ENCODE peak calls at places on chromosomes 1 and 21, in six cellular contexts. U is heart left ventricle, Z is stomach, N is IMR-90, W is spleen, L is transverse colon. S is an unnamed sample.

GRCh38 chr1:94746635-94747525 is 73.3 kb upstream of the SLC44A3 start:
- DNase-seq in U (no peak), Z (no peak), N (no peak), W (no peak), L (no peak), S (no peak)

GRCh38 chr1:208183977-208184901 is 59.9 kb downstream of the PLXNA2 start:
- DNase-seq in U (no peak), Z (peak; percentile 36), N (peak; percentile 40), W (no peak), L (peak; percentile 78), S (no peak)

GRCh38 chr21:25809013-25809412 is 74.2 kb downstream of the GABPA start:
- DNase-seq in U (no peak), Z (no peak), N (peak; percentile 19), W (no peak), L (no peak), S (no peak)

GRCh38 chr1:65059930-65060538 is 88.0 kb upstream of the AK4 start:
- DNase-seq in U (no peak), Z (no peak), N (peak; percentile 61), W (no peak), L (no peak), S (no peak)

GRCh38 chr1:18256318-18257235 is 149.0 kb downstream of the IGSF21 start:
- DNase-seq in U (no peak), Z (peak; percentile 47), N (no peak), W (no peak), L (peak; percentile 38), S (peak; percentile 47)

GRCh38 chr1:158049867-158050266 is 56.4 kb downstream of the KIRREL1 start:
- DNase-seq in U (no peak), Z (no peak), N (peak; percentile 65), W (peak; percentile 15), L (no peak), S (no peak)

GRCh38 chr1:7568901-7569524 is 202.1 kb upstream of the VAMP3 start:
- DNase-seq in U (no peak), Z (no peak), N (no peak), W (no peak), L (no peak), S (no peak)

GRCh38 chr1:22790232-22791008 is 79.8 kb downstream of the EPHB2 start:
- DNase-seq in U (no peak), Z (no peak), N (no peak), W (no peak), L (peak; percentile 76), S (no peak)

GRCh38 chr1:243973169-243973568 is 77.9 kb upstream of the ZBTB18 start:
- DNase-seq in U (no peak), Z (no peak), N (no peak), W (no peak), L (no peak), S (no peak)

DNA sequence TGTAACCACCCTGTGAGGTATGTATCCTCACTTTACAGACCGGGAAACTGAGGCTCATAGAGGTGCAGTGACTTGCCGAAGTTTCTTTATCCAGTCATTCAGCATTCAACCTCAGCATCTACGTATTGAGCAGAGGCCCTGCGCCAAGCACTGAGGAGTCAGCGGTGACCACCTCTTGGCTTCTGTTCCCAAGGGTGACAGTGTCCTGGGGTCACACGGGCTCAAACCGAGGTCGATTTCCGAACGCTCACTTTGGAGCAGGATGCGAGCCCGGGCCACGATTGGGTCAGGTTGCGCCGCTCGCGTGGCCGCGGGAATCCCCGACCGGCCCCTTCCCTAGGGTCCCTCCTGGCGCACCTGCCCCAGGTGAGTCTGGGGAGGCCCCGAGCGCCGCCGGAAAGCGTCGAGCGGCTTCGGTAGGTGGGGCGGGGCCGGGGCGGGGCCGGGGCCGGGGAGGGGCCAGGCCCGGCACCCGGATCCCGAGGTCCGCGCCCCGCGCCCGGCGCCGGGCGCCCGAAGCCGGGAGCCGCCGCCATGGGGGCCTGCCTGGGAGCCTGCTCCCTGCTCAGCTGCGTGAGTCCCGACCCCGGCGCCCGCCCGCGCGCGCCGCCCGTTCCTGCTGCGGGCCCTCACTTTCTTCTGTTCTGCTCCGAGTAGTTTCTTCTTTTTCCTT is at the start of gene SERINC2:
- DNase-seq in U (no peak), Z (peak; percentile 66), N (no peak), W (peak; percentile 76), L (peak; percentile 63), S (no peak)
- TF ChIP-seq POLR2A in U (no peak), Z (no peak), N (no peak), W (no peak), L (no peak), S (peak; percentile 72)

GRCh38 chr1:201496296-201496690 is 10.6 kb downstream of the CSRP1 start:
- DNase-seq in U (no peak), Z (no peak), N (no peak), W (no peak), L (no peak), S (no peak)

GRCh38 chr1:201499795-201500669 is 6.9 kb downstream of the CSRP1 start:
- DNase-seq in U (no peak), Z (no peak), N (no peak), W (no peak), L (no peak), S (no peak)

GRCh38 chr1:201499191-201499590 is 7.7 kb downstream of the CSRP1 start:
- DNase-seq in U (no peak), Z (no peak), N (no peak), W (no peak), L (no peak), S (no peak)

GRCh38 chr1:201498621-201499020 is 8.3 kb downstream of the CSRP1 start:
- DNase-seq in U (no peak), Z (no peak), N (no peak), W (no peak), L (no peak), S (no peak)

DNA sequence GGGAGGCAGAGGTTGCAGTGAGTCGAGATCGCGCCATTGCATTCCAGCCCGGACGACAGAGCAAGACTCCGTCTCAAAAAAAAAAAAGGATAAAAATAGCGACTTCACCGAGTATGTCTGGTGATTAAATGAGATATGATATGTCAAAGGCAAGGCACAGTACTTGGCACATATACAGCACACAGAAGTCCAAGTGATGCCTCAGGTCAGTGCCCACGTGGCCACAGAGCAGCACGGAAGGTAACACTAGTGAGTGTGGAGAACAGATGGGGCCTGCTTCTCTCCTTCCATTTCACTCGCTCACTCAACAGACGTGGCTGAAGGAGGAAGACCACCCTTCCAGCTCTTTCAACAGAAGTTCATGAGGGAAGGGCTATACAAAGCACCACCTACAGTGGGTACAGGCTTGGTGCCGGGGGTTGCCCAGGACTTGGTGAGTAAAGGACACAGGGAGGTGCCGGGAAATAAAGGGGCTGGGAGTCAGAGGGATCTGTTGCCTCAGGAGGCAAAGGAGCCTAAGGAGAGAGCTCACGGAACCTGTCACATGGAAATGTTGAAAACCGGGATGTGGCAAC is 8.9 kb downstream of the CSRP1 start:
- DNase-seq in U (no peak), Z (no peak), N (no peak), W (no peak), L (no peak), S (no peak)
- H3K4me1 ChIP-seq in U (peaks cover 48% of the 10 kb centered on the region), Z (peaks cover 75% of the 10 kb centered on the region), N (peaks cover 70% of the 10 kb centered on the region), W (peaks cover 81% of the 10 kb centered on the region), L (peaks cover 66% of the 10 kb centered on the region), S (peaks cover 70% of the 10 kb centered on the region)

GRCh38 chr21:29194342-29194741 is 63.9 kb downstream of the MAP3K7CL start:
- DNase-seq in U (no peak), Z (no peak), N (no peak), W (no peak), L (no peak), S (no peak)
- H3K4me3 ChIP-seq in U (peak overlapping the region; percentile 43), Z (no peak overlapping the region), N (no peak overlapping the region), W (no peak overlapping the region), L (no peak overlapping the region), S (no peak overlapping the region)

GRCh38 chr1:204288061-204288588 is 71.6 kb downstream of the PLEKHA6 start:
- DNase-seq in U (peak; percentile 80), Z (peak; percentile 86), N (no peak), W (no peak), L (peak; percentile 64), S (no peak)
- TF ChIP-seq POLR2A in U (no peak), Z (no peak), N (no peak), W (no peak), L (no peak), S (no peak)

DNA sequence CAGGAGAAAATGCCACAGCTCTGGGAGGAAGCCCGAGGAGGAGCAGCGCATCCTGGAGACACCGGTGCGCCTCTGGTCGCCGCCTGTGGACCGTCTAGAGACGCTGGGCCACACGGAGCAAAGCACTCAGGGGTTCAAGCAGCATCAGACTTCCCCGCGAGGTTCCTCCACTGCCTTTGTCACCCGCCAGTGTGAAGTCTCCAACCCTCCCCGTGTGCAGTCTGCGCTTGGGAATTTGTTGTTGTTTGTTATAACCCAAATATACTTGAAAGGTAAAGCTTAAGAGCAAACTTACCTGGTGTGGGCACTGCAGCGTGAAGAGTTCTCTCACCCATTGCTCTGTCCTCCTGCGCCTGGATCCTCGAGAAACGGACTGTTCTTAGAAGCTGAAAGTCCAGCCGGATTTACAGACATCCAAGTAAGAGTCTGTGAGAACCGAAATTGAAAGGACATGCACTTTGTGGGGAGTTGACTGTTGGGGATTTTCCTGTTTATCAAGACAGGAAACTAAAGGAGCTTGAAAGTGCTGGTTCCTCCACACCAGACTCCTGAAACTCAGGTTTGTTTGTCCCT is at the start of gene GBP4:
- DNase-seq in U (peak; percentile 76), Z (peak; percentile 42), N (peak; percentile 3), W (peak; percentile 91), L (peak; percentile 46), S (peak; percentile 64)
- H3K4me1 ChIP-seq in U (no peaks in the 10 kb centered on the region), Z (no peaks in the 10 kb centered on the region), N (no peaks in the 10 kb centered on the region), W (peaks cover 83% of the 10 kb centered on the region), L (no peaks in the 10 kb centered on the region), S (peaks cover 8% of the 10 kb centered on the region)

DNA sequence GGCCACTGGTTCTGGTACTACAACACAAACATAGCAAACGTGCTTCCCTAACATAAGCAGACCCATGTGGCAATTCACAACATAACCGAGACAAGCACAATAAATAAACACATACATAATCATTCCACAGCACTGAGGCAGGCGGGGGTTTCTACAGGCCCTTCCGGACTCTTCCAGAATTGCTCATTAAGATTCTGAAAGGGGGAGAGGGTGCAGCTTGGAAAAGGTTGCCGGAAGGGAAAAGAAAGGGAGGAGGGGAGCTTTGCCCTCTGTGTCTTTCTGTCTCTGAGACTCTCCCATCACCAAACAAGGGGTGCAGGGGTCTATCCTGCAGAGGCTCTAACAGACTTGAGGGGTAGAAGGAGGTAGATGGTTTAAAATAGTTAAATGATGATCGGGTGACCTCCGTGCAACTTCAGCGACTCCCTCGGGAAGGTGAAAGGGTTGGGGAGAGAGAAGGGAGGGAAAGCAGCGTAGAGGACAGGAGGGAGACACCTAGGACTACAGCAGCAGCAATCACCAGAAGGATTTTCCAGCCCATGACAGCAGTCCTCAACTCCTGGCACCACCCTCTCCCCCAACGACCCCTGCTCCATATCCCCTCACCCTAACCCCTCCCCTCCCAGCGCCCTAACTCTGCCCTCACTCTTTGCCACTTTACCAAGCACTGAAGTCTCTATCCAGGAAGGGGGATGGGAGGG is 365.4 kb upstream of the ESRRG start:
- DNase-seq in U (no peak), Z (no peak), N (peak; percentile 67), W (no peak), L (no peak), S (no peak)
- H3K4me3 ChIP-seq in U (peak overlapping the region; percentile 53), Z (peak overlapping the region; percentile 63), N (peak overlapping the region; percentile 12), W (no peak overlapping the region), L (peak overlapping the region; percentile 68), S (no peak overlapping the region)

GRCh38 chr1:33349081-33349759 is 28.3 kb upstream of the A3GALT2 start:
- DNase-seq in U (peak; percentile 82), Z (peak; percentile 53), N (no peak), W (peak; percentile 93), L (peak; percentile 57), S (peak; percentile 75)
- TF ChIP-seq POLR2A in U (no peak), Z (no peak), N (no peak), W (no peak), L (peak; percentile 24), S (no peak)

GRCh38 chr1:178323067-178323466 is 173.7 kb downstream of the CLEC20A start:
- DNase-seq in U (no peak), Z (no peak), N (no peak), W (no peak), L (no peak), S (no peak)
- H3K4me1 ChIP-seq in U (no peaks in the 10 kb centered on the region), Z (no peaks in the 10 kb centered on the region), N (peaks cover 1% of the 10 kb centered on the region), W (peaks cover 4% of the 10 kb centered on the region), L (peaks cover 4% of the 10 kb centered on the region), S (no peaks in the 10 kb centered on the region)

S was measured in Peyer's patch.